ENCODE peak calls at places on chromosomes 4 and X, in six cellular contexts. H, M, K, B, D and N are unnamed samples.
A peak's percentile ranks its signal among the peaks of the same experiment; 100 is the strongest.

GRCh38 chr4:185395255-185395955 is at the start of gene LRP2BP:
- DNase-seq in H (peak; percentile 7), M (no peak), K (no peak), B (no peak), D (no peak), N (no peak)

GRCh38 chr4:89266128-89266527 is 41.5 kb downstream of the GPRIN3 start:
- DNase-seq in H (no peak), M (no peak), K (no peak), B (no peak), D (no peak), N (no peak)

GRCh38 chr4:107060388-107060787 is 24.3 kb upstream of the DKK2 start:
- DNase-seq in H (no peak), M (no peak), K (no peak), B (no peak), D (peak; percentile 49), N (no peak)

GRCh38 chr4:31737419-31737818 is 1017.2 kb downstream of the PCDH7 start:
- DNase-seq in H (no peak), M (no peak), K (no peak), B (no peak), D (no peak), N (no peak)

GRCh38 chr4:78971326-78971725 is 32.1 kb upstream of the PAQR3 start:
- DNase-seq in H (no peak), M (no peak), K (no peak), B (no peak), D (no peak), N (no peak)

GRCh38 chrX:46758956-46759644 is at the start of gene SLC9A7:
- DNase-seq in H (peak; percentile 52), M (peak; percentile 61), K (peak; percentile 84), B (peak; percentile 89), D (peak; percentile 75), N (peak; percentile 69)

GRCh38 chrX:132967049-132967448 is 8.6 kb upstream of the HS6ST2 start:
- DNase-seq in H (no peak), M (no peak), K (no peak), B (no peak), D (no peak), N (no peak)

GRCh38 chr4:4391866-4392265 is 5.0 kb downstream of the NSG1 start:
- DNase-seq in H (no peak), M (no peak), K (no peak), B (no peak), D (no peak), N (no peak)

GRCh38 chrX:11352296-11352741 is 59.1 kb downstream of the AMELX start:
- DNase-seq in H (no peak), M (no peak), K (no peak), B (no peak), D (no peak), N (no peak)

GRCh38 chr4:148444296-148445070 is 2.3 kb upstream of the NR3C2 start:
- DNase-seq in H (peak; percentile 5), M (no peak), K (peak; percentile 66), B (peak; percentile 71), D (peak; percentile 69), N (peak; percentile 48)

GRCh38 chr4:135598151-135598550 is 1396.6 kb upstream of the PABPC4L start:
- DNase-seq in H (no peak), M (no peak), K (no peak), B (no peak), D (no peak), N (no peak)

GRCh38 chr4:176588436-176588835 is 204.3 kb downstream of the VEGFC start:
- DNase-seq in H (no peak), M (no peak), K (peak; percentile 77), B (no peak), D (no peak), N (no peak)

GRCh38 chr4:176592976-176593375 is 199.7 kb downstream of the VEGFC start:
- DNase-seq in H (no peak), M (no peak), K (no peak), B (no peak), D (no peak), N (no peak)

DNA sequence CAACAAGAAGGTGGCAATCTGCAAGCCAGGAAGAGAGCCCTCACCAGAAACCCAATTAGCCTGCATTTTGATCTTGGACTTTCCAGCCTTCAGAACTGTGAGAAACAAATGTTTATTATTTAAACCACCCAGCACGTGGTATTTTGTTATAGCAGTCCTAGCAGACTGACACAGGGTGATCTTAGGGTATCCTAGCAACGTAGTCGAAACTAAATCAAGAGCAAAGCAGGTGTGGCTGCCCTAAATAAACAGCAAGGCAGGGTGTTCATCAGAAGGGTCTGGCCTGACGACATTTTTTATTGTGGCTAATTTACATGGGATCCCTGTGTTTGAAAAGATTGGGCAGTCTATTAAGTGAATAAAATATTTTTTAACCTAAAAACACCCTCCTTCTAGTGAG is 198.8 kb downstream of the VEGFC start:
- DNase-seq in H (no peak), M (no peak), K (no peak), B (no peak), D (no peak), N (no peak)
- H3K4me3 ChIP-seq in H (no peak overlapping the region), M (no peak overlapping the region), K (no peak overlapping the region), B (no peak overlapping the region), D (no peak overlapping the region), N (no peak overlapping the region)

DNA sequence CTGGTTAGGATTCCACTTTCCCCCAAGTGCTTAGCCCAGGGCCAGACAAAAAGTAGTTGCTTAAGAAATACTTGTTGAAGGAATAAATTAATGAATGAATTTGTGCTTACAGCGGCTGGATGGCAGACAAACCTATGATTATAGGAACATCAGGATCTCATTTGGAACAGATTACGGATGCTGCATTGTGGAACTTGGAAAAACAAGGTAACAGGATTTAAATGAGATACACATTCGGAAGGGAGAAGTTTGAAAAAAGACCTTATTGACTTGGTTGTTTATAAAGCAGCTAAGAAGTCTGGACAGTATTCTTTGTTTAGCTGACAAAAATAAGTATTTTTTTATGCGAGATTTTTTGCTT is 572 bp downstream of the EXOSC9 start:
- DNase-seq in H (no peak), M (no peak), K (no peak), B (no peak), D (peak; percentile 12), N (no peak)
- H3K4ac ChIP-seq in H (no peak overlapping the region), M (peak overlapping the region; percentile 92), K (no peak overlapping the region), B (no peak overlapping the region), D (peak overlapping the region; percentile 10), N (no peak overlapping the region)

GRCh38 chr4:152352215-152352614 is 183.7 kb downstream of the FBXW7 start:
- DNase-seq in H (no peak), M (no peak), K (no peak), B (no peak), D (no peak), N (no peak)
- H3K27ac ChIP-seq in H (peak overlapping the region; percentile 82), M (peak overlapping the region; percentile 59), K (no peak overlapping the region), B (no peak overlapping the region), D (peak overlapping the region; percentile 28), N (peak overlapping the region; percentile 58)

GRCh38 chr4:112652216-112652615 is 15.3 kb downstream of the LARP7 start:
- DNase-seq in H (no peak), M (no peak), K (peak; percentile 98), B (no peak), D (no peak), N (peak; percentile 51)

GRCh38 chr4:112650332-112650731 is 13.4 kb downstream of the LARP7 start:
- DNase-seq in H (no peak), M (no peak), K (peak; percentile 92), B (no peak), D (no peak), N (no peak)

GRCh38 chr4:112649055-112649408 is 12.1 kb downstream of the LARP7 start:
- DNase-seq in H (no peak), M (no peak), K (no peak), B (no peak), D (no peak), N (no peak)

GRCh38 chr4:112648263-112649054 is 11.5 kb downstream of the LARP7 start:
- DNase-seq in H (no peak), M (peak; percentile 33), K (peak; percentile 99), B (no peak), D (no peak), N (no peak)

GRCh38 chr4:112651641-112652040 is 14.7 kb downstream of the LARP7 start:
- DNase-seq in H (no peak), M (no peak), K (no peak), B (no peak), D (no peak), N (no peak)
- H3K4me3 ChIP-seq in H (no peak overlapping the region), M (no peak overlapping the region), K (no peak overlapping the region), B (no peak overlapping the region), D (no peak overlapping the region), N (no peak overlapping the region)

DNA sequence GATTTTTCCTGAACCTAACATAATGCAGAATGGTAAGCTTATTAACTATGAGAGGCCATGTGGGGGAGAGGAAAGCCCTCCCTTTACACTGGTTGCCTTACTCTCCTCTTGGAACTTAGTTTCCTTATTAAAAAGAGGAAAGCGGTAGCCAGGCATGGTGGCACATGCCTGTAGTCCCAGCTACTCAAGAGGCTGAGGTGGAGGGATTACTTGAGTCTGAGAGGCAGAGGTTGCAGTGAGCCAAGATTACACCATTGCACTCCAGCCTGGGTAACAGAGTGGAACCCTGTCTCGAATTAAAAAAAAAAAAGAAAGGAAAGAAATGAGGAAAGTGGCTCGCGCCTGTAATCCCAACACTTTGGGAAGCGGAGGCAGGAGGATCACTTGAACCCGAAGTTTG is 2.0 kb downstream of the FAM47E start:
- DNase-seq in H (no peak), M (no peak), K (no peak), B (no peak), D (no peak), N (no peak)
- H3K4ac ChIP-seq in H (no peak overlapping the region), M (no peak overlapping the region), K (no peak overlapping the region), B (no peak overlapping the region), D (no peak overlapping the region), N (no peak overlapping the region)

GRCh38 chr4:1621526-1621925 is 62.6 kb downstream of the FAM53A start:
- DNase-seq in H (no peak), M (no peak), K (no peak), B (no peak), D (no peak), N (no peak)

GRCh38 chr4:1616574-1616964 is 67.5 kb downstream of the FAM53A start:
- DNase-seq in H (no peak), M (no peak), K (no peak), B (no peak), D (no peak), N (no peak)

GRCh38 chr4:1615786-1616573 is 68.1 kb downstream of the FAM53A start:
- DNase-seq in H (no peak), M (no peak), K (no peak), B (no peak), D (no peak), N (no peak)

GRCh38 chr4:1619151-1619672 is 64.9 kb downstream of the FAM53A start:
- DNase-seq in H (no peak), M (no peak), K (no peak), B (no peak), D (no peak), N (no peak)

DNA sequence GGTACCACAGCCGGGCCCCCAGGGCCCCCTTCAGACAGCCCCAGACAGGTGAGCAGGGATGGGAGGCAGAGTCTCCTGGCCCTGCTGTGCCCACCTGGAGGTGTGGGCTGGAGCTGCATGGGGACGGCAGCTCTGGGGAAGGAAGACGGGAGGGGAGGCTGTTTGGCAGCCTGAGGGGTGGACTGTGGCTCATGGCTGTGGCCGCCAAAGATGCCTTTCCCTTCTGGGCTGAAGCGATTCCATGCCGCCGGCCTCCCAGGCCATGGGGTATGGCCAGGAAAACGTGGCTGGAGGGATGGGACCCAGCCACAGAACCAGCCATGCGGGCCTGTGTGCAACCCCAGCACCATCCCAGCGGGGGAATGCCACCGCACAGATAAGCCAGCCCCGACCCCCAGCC is 65.7 kb downstream of the FAM53A start:
- DNase-seq in H (no peak), M (no peak), K (no peak), B (no peak), D (no peak), N (no peak)
- H3K27ac ChIP-seq in H (no peak overlapping the region), M (no peak overlapping the region), K (no peak overlapping the region), B (no peak overlapping the region), D (no peak overlapping the region), N (no peak overlapping the region)